ENCODE peak calls at places on chromosome 20, in seven cellular contexts. One of them, this sample, is unnamed. For H3K4me1, the result is how much of the 10 kb centered on the place peaks cover.

GRCh38 chr20:41476013-41476441 is 109.4 kb upstream of the EMILIN3 start:
- DNase-seq in breast epithelium: peak
- DNase-seq in stomach: peak
- DNase-seq in prostate gland: peak
- DNase-seq in A549: peak
- DNase-seq in sigmoid colon: no peak
- DNase-seq in HCT116: no peak
- DNase-seq in this sample: peak

GRCh38 chr20:14055127-14055742 is 59.9 kb downstream of the MACROD2 start:
- DNase-seq in sigmoid colon: no peak
- DNase-seq in prostate gland: peak
- DNase-seq in breast epithelium: no peak
- DNase-seq in HCT116: peak
- DNase-seq in stomach: no peak
- DNase-seq in A549: peak
- DNase-seq in this sample: no peak

GRCh38 chr20:50336631-50337030 is 146.0 kb downstream of the CEBPB start:
- DNase-seq in A549: no peak
- DNase-seq in prostate gland: no peak
- DNase-seq in breast epithelium: no peak
- DNase-seq in HCT116: no peak
- DNase-seq in stomach: no peak
- DNase-seq in sigmoid colon: no peak
- DNase-seq in this sample: no peak

GRCh38 chr20:33602826-33603590 is 59.1 kb upstream of the C20orf144 start:
- DNase-seq in stomach: no peak
- DNase-seq in A549: no peak
- DNase-seq in HCT116: no peak
- DNase-seq in prostate gland: no peak
- DNase-seq in breast epithelium: no peak
- DNase-seq in sigmoid colon: no peak
- DNase-seq in this sample: no peak

GRCh38 chr20:38724603-38725457 is 544 bp downstream of the SLC32A1 start:
- DNase-seq in A549: no peak
- DNase-seq in sigmoid colon: no peak
- DNase-seq in prostate gland: no peak
- DNase-seq in HCT116: no peak
- DNase-seq in breast epithelium: no peak
- DNase-seq in stomach: no peak
- DNase-seq in this sample: no peak

GRCh38 chr20:16206817-16207216 is 366.4 kb downstream of the KIF16B start:
- DNase-seq in HCT116: no peak
- DNase-seq in prostate gland: no peak
- DNase-seq in sigmoid colon: no peak
- DNase-seq in stomach: no peak
- DNase-seq in A549: no peak
- DNase-seq in breast epithelium: no peak
- DNase-seq in this sample: no peak

GRCh38 chr20:50170549-50171220 is 17.2 kb upstream of the PEDS1 start:
- DNase-seq in breast epithelium: no peak
- DNase-seq in A549: no peak
- DNase-seq in stomach: no peak
- DNase-seq in sigmoid colon: no peak
- DNase-seq in HCT116: no peak
- DNase-seq in prostate gland: no peak
- DNase-seq in this sample: no peak

GRCh38 chr20:19787366-19787765 is 29.3 kb downstream of the RIN2 start:
- DNase-seq in A549: no peak
- DNase-seq in stomach: no peak
- DNase-seq in prostate gland: no peak
- DNase-seq in sigmoid colon: no peak
- DNase-seq in breast epithelium: no peak
- DNase-seq in HCT116: no peak
- DNase-seq in this sample: no peak

GRCh38 chr20:38387953-38388352 is 41.7 kb downstream of the LBP start:
- DNase-seq in A549: no peak
- DNase-seq in prostate gland: no peak
- DNase-seq in HCT116: no peak
- DNase-seq in stomach: no peak
- DNase-seq in sigmoid colon: no peak
- DNase-seq in breast epithelium: no peak
- DNase-seq in this sample: no peak

DNA sequence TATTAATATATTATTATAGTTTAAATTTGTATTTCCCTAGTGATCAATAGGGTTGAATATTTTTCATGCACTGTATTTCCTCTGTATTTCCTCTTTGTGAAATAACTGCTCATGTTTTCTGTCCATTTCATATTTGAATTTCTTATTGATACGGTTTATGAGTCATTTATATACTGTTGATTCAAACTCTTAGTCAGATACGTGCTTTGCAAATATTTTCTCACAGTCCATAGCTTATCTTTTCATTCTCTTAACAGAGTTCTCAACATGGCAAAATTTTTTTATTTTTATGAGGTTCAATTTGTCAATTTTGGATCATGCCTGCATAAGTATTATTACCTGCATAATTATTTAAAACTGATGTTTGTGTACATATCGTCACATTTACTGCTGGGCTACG is 329.6 kb downstream of the HAO1 start:
- DNase-seq in sigmoid colon: no peak
- DNase-seq in prostate gland: no peak
- DNase-seq in stomach: no peak
- DNase-seq in HCT116: no peak
- DNase-seq in breast epithelium: no peak
- DNase-seq in A549: no peak
- DNase-seq in this sample: no peak
- H3K4me1 ChIP-seq in sigmoid colon: under half
- H3K4me1 ChIP-seq in prostate gland: under half
- H3K4me1 ChIP-seq in stomach: under half
- H3K4me1 ChIP-seq in HCT116: under half
- H3K4me1 ChIP-seq in breast epithelium: under half
- H3K4me1 ChIP-seq in A549: under half
- H3K4me1 ChIP-seq in this sample: under half

GRCh38 chr20:32509639-32510066 is 75.5 kb downstream of the NOL4L start:
- DNase-seq in A549: peak
- DNase-seq in prostate gland: peak
- DNase-seq in stomach: no peak
- DNase-seq in sigmoid colon: no peak
- DNase-seq in breast epithelium: peak
- DNase-seq in HCT116: no peak
- DNase-seq in this sample: no peak

GRCh38 chr20:32508775-32509119 is 76.4 kb downstream of the NOL4L start:
- DNase-seq in sigmoid colon: no peak
- DNase-seq in stomach: no peak
- DNase-seq in HCT116: no peak
- DNase-seq in prostate gland: no peak
- DNase-seq in A549: no peak
- DNase-seq in breast epithelium: no peak
- DNase-seq in this sample: no peak

GRCh38 chr20:32505723-32506473 is 79.2 kb downstream of the NOL4L start:
- DNase-seq in prostate gland: no peak
- DNase-seq in sigmoid colon: no peak
- DNase-seq in breast epithelium: no peak
- DNase-seq in HCT116: no peak
- DNase-seq in A549: no peak
- DNase-seq in stomach: no peak
- DNase-seq in this sample: no peak

GRCh38 chr20:32507998-32508774 is 76.9 kb downstream of the NOL4L start:
- DNase-seq in prostate gland: no peak
- DNase-seq in HCT116: no peak
- DNase-seq in breast epithelium: no peak
- DNase-seq in A549: no peak
- DNase-seq in sigmoid colon: no peak
- DNase-seq in stomach: no peak
- DNase-seq in this sample: no peak

GRCh38 chr20:32506721-32507120 is 78.4 kb downstream of the NOL4L start:
- DNase-seq in stomach: no peak
- DNase-seq in prostate gland: no peak
- DNase-seq in HCT116: no peak
- DNase-seq in sigmoid colon: no peak
- DNase-seq in breast epithelium: no peak
- DNase-seq in A549: no peak
- DNase-seq in this sample: no peak
- H3K27ac ChIP-seq in stomach: no peak
- H3K27ac ChIP-seq in prostate gland: no peak
- H3K27ac ChIP-seq in HCT116: no peak
- H3K27ac ChIP-seq in sigmoid colon: no peak
- H3K27ac ChIP-seq in breast epithelium: no peak
- H3K27ac ChIP-seq in A549: no peak
- H3K27ac ChIP-seq in this sample: no peak

GRCh38 chr20:62924567-62925419 is 1.5 kb downstream of the DIDO1 start:
- DNase-seq in breast epithelium: peak
- DNase-seq in prostate gland: peak
- DNase-seq in HCT116: no peak
- DNase-seq in sigmoid colon: no peak
- DNase-seq in A549: peak
- DNase-seq in stomach: no peak
- DNase-seq in this sample: no peak
- TF ChIP-seq POLR2A in breast epithelium: no peak
- TF ChIP-seq POLR2A in prostate gland: peak
- TF ChIP-seq POLR2A in HCT116: no peak
- TF ChIP-seq POLR2A in sigmoid colon: no peak
- TF ChIP-seq POLR2A in A549: no peak
- TF ChIP-seq POLR2A in stomach: no peak
- TF ChIP-seq POLR2A in this sample: no peak

GRCh38 chr20:53941680-53942079 is 128.7 kb downstream of the BCAS1 start:
- DNase-seq in sigmoid colon: no peak
- DNase-seq in HCT116: no peak
- DNase-seq in prostate gland: no peak
- DNase-seq in A549: no peak
- DNase-seq in breast epithelium: no peak
- DNase-seq in stomach: no peak
- DNase-seq in this sample: no peak
- H3K4me1 ChIP-seq in sigmoid colon: under half
- H3K4me1 ChIP-seq in HCT116: under half
- H3K4me1 ChIP-seq in prostate gland: under half
- H3K4me1 ChIP-seq in A549: half or more
- H3K4me1 ChIP-seq in breast epithelium: under half
- H3K4me1 ChIP-seq in stomach: under half
- H3K4me1 ChIP-seq in this sample: under half